ENCODE peak calls at places on chromosomes 12 and 14, in ten cellular contexts. One of them, this sample, is unnamed.

GRCh38 chr12:108734200-108734906 is 3.0 kb upstream of the CORO1C start:
- DNase-seq in astrocyte of the cerebellum: peak
- DNase-seq in stomach: peak
- DNase-seq in brain microvascular endothelial cell: peak
- DNase-seq in mucosa of descending colon: peak
- DNase-seq in endodermal cell: no peak
- DNase-seq in Jurkat, Clone E6-1: no peak
- DNase-seq in ovary: no peak
- DNase-seq in GM12865: peak
- DNase-seq in thoracic aorta: peak
- DNase-seq in this sample: peak

GRCh38 chr12:94187351-94187750 is 39.0 kb downstream of the PLXNC1 start:
- DNase-seq in mucosa of descending colon: no peak
- DNase-seq in ovary: no peak
- DNase-seq in thoracic aorta: no peak
- DNase-seq in endodermal cell: peak
- DNase-seq in astrocyte of the cerebellum: no peak
- DNase-seq in Jurkat, Clone E6-1: no peak
- DNase-seq in stomach: no peak
- DNase-seq in GM12865: no peak
- DNase-seq in brain microvascular endothelial cell: no peak
- DNase-seq in this sample: no peak

GRCh38 chr12:100017056-100017455 is 32.3 kb upstream of the ANKS1B start:
- DNase-seq in brain microvascular endothelial cell: no peak
- DNase-seq in astrocyte of the cerebellum: no peak
- DNase-seq in stomach: no peak
- DNase-seq in ovary: no peak
- DNase-seq in endodermal cell: no peak
- DNase-seq in thoracic aorta: no peak
- DNase-seq in GM12865: no peak
- DNase-seq in Jurkat, Clone E6-1: no peak
- DNase-seq in mucosa of descending colon: no peak
- DNase-seq in this sample: no peak

GRCh38 chr14:96811265-96811664 is 14.1 kb downstream of the VRK1 start:
- DNase-seq in thoracic aorta: no peak
- DNase-seq in Jurkat, Clone E6-1: no peak
- DNase-seq in ovary: no peak
- DNase-seq in endodermal cell: no peak
- DNase-seq in GM12865: no peak
- DNase-seq in brain microvascular endothelial cell: no peak
- DNase-seq in astrocyte of the cerebellum: no peak
- DNase-seq in stomach: no peak
- DNase-seq in mucosa of descending colon: no peak
- DNase-seq in this sample: no peak

GRCh38 chr12:113186666-113187325 is 1.3 kb downstream of the RITA1 start:
- DNase-seq in GM12865: no peak
- DNase-seq in brain microvascular endothelial cell: no peak
- DNase-seq in astrocyte of the cerebellum: no peak
- DNase-seq in thoracic aorta: no peak
- DNase-seq in mucosa of descending colon: peak
- DNase-seq in ovary: no peak
- DNase-seq in endodermal cell: no peak
- DNase-seq in stomach: no peak
- DNase-seq in Jurkat, Clone E6-1: no peak
- DNase-seq in this sample: no peak

GRCh38 chr12:111788178-111788654 is 21.5 kb downstream of the ALDH2 start:
- DNase-seq in thoracic aorta: no peak
- DNase-seq in brain microvascular endothelial cell: no peak
- DNase-seq in mucosa of descending colon: no peak
- DNase-seq in Jurkat, Clone E6-1: no peak
- DNase-seq in endodermal cell: peak
- DNase-seq in astrocyte of the cerebellum: no peak
- DNase-seq in GM12865: peak
- DNase-seq in stomach: peak
- DNase-seq in ovary: no peak
- DNase-seq in this sample: peak

GRCh38 chr14:94770251-94770749 is 387 bp upstream of the GSC start:
- DNase-seq in stomach: no peak
- DNase-seq in endodermal cell: peak
- DNase-seq in brain microvascular endothelial cell: no peak
- DNase-seq in ovary: no peak
- DNase-seq in GM12865: no peak
- DNase-seq in Jurkat, Clone E6-1: no peak
- DNase-seq in thoracic aorta: no peak
- DNase-seq in astrocyte of the cerebellum: no peak
- DNase-seq in mucosa of descending colon: no peak
- DNase-seq in this sample: no peak

GRCh38 chr12:124992874-124993567 is 424 bp upstream of the BRI3BP start:
- DNase-seq in brain microvascular endothelial cell: peak
- DNase-seq in thoracic aorta: no peak
- DNase-seq in endodermal cell: peak
- DNase-seq in ovary: no peak
- DNase-seq in astrocyte of the cerebellum: no peak
- DNase-seq in Jurkat, Clone E6-1: peak
- DNase-seq in stomach: peak
- DNase-seq in mucosa of descending colon: peak
- DNase-seq in GM12865: peak
- DNase-seq in this sample: peak

GRCh38 chr14:75295061-75295461 is 16.4 kb downstream of the FOS start:
- DNase-seq in ovary: peak
- DNase-seq in thoracic aorta: no peak
- DNase-seq in brain microvascular endothelial cell: peak
- DNase-seq in mucosa of descending colon: peak
- DNase-seq in Jurkat, Clone E6-1: no peak
- DNase-seq in GM12865: peak
- DNase-seq in stomach: peak
- DNase-seq in astrocyte of the cerebellum: no peak
- DNase-seq in endodermal cell: peak
- DNase-seq in this sample: peak

GRCh38 chr12:54581412-54581811 is 7.0 kb downstream of the PPP1R1A start:
- DNase-seq in ovary: no peak
- DNase-seq in thoracic aorta: no peak
- DNase-seq in stomach: no peak
- DNase-seq in astrocyte of the cerebellum: no peak
- DNase-seq in GM12865: no peak
- DNase-seq in mucosa of descending colon: no peak
- DNase-seq in endodermal cell: no peak
- DNase-seq in brain microvascular endothelial cell: no peak
- DNase-seq in Jurkat, Clone E6-1: no peak
- DNase-seq in this sample: no peak

GRCh38 chr12:28963554-28963953 is 185.5 kb upstream of the FAR2 start:
- DNase-seq in brain microvascular endothelial cell: no peak
- DNase-seq in mucosa of descending colon: no peak
- DNase-seq in Jurkat, Clone E6-1: peak
- DNase-seq in thoracic aorta: no peak
- DNase-seq in stomach: no peak
- DNase-seq in GM12865: peak
- DNase-seq in ovary: no peak
- DNase-seq in endodermal cell: no peak
- DNase-seq in astrocyte of the cerebellum: no peak
- DNase-seq in this sample: peak

GRCh38 chr12:54421175-54421872 is 2.3 kb upstream of the ITGA5 start:
- DNase-seq in thoracic aorta: peak
- DNase-seq in mucosa of descending colon: no peak
- DNase-seq in stomach: no peak
- DNase-seq in Jurkat, Clone E6-1: no peak
- DNase-seq in brain microvascular endothelial cell: no peak
- DNase-seq in GM12865: no peak
- DNase-seq in astrocyte of the cerebellum: no peak
- DNase-seq in endodermal cell: no peak
- DNase-seq in ovary: peak
- DNase-seq in this sample: no peak

DNA sequence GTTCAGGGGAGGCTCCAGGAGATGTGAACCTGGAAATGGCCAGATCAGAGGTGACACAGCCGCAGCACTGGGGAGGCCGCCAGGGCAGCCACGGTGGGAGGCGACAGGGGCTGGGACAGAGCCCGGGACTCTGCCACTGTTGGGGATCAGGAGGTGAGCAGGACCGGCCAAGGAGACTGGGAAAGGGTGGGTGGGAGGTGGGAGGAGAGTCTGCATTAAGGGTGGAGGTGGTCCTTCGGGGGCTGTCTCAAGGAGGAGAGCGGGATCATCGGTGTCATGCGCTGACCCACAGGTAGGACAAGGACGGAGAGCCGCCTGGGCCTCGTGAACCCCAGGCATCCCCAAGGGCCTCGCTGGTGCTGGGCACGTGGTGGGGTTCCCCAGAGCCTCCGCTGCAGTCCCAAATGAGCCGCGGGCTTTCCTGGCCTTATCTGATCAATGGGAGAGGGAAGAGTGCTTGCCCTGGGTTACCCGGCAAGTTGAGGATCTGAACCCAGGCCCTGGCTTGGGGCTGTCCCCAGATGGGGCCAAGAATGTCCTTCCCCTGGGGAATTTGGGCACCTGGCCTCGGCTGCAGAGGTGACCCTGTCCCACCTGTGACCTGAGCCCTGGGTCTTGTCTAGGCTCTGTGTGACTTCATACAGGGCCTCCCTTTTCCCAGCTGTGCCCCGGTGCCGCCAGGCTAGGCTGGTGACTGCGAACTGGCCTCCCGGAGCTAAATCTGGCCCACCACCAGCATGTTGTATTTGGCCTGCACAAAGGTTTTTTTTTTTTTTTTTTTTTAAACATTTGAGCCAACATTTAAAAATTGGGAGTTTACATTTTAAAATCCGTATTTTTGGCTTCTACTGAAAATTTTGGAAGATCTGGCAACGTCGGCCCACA is 13.2 kb downstream of the BEGAIN start:
- DNase-seq in stomach: no peak
- DNase-seq in mucosa of descending colon: no peak
- DNase-seq in brain microvascular endothelial cell: no peak
- DNase-seq in ovary: no peak
- DNase-seq in Jurkat, Clone E6-1: no peak
- DNase-seq in thoracic aorta: no peak
- DNase-seq in astrocyte of the cerebellum: no peak
- DNase-seq in GM12865: no peak
- DNase-seq in endodermal cell: no peak
- DNase-seq in this sample: no peak
- H3K4me3 ChIP-seq in stomach: no peak
- H3K4me3 ChIP-seq in mucosa of descending colon: no peak
- H3K4me3 ChIP-seq in brain microvascular endothelial cell: no peak
- H3K4me3 ChIP-seq in ovary: no peak
- H3K4me3 ChIP-seq in Jurkat, Clone E6-1: no peak
- H3K4me3 ChIP-seq in thoracic aorta: no peak
- H3K4me3 ChIP-seq in astrocyte of the cerebellum: no peak
- H3K4me3 ChIP-seq in GM12865: no peak
- H3K4me3 ChIP-seq in endodermal cell: no peak
- H3K4me3 ChIP-seq in this sample: no peak

DNA sequence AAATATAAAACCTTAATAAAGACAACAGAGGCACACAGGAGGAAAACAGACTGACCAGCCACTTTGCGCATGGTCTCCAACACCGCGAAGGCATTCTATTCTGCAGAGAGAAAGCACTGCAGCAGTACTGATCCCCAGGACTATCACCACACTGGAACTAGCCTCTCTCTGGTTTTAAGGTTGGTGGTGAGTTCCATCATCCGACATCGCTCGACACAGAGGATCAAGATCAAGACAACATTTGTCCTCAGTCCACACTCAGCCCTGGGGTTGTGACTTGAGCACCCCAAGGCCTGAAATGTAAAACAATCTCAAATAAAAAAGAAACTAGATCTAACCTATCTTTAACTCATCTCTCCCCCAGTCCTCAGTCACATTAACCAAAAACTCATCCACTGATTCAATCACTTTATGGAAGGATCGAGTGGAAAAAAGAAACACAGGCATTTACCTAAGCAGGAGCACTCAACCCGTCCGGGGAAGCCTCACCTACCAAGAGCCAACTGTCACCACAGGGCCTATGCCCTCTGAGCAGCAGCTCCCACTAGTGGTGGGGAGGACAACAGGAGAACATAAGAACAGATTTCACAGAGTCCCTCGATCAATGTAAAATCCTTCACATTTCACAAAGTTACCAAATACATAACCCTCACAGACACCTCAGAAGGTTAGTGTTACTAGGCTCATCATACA is 17.7 kb downstream of the STXBP6 start:
- DNase-seq in thoracic aorta: no peak
- DNase-seq in endodermal cell: peak
- DNase-seq in astrocyte of the cerebellum: no peak
- DNase-seq in GM12865: peak
- DNase-seq in ovary: no peak
- DNase-seq in Jurkat, Clone E6-1: peak
- DNase-seq in mucosa of descending colon: no peak
- DNase-seq in brain microvascular endothelial cell: no peak
- DNase-seq in stomach: no peak
- DNase-seq in this sample: peak
- H3K4me3 ChIP-seq in thoracic aorta: no peak
- H3K4me3 ChIP-seq in endodermal cell: no peak
- H3K4me3 ChIP-seq in astrocyte of the cerebellum: no peak
- H3K4me3 ChIP-seq in GM12865: no peak
- H3K4me3 ChIP-seq in ovary: no peak
- H3K4me3 ChIP-seq in Jurkat, Clone E6-1: peak
- H3K4me3 ChIP-seq in mucosa of descending colon: no peak
- H3K4me3 ChIP-seq in brain microvascular endothelial cell: no peak
- H3K4me3 ChIP-seq in stomach: no peak
- H3K4me3 ChIP-seq in this sample: peak

DNA sequence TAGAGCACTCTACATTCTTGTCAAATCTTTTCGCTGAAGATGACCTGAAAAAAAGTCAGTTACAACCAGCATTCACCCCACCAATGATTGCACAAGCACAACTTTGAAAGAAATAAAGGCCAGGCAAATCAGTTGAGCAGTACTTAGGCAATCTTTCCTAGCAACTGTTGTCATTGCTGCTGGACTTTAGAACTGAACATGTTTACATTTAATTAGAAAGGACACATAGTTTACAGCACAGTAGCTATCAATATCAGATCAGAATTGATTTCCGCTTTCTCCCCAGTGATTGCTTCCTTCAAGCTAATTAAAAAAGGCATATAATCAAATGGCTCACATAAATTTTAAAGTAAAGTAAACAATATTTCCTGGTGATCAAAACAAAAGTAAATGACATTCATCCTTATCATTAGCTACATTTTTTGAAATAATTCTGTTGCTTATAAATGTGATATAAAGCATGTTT is 128.4 kb downstream of the FOXA1 start:
- DNase-seq in Jurkat, Clone E6-1: no peak
- DNase-seq in astrocyte of the cerebellum: no peak
- DNase-seq in GM12865: no peak
- DNase-seq in ovary: no peak
- DNase-seq in stomach: no peak
- DNase-seq in endodermal cell: no peak
- DNase-seq in brain microvascular endothelial cell: no peak
- DNase-seq in thoracic aorta: no peak
- DNase-seq in mucosa of descending colon: no peak
- DNase-seq in this sample: peak
- H3K4me3 ChIP-seq in Jurkat, Clone E6-1: no peak
- H3K4me3 ChIP-seq in astrocyte of the cerebellum: no peak
- H3K4me3 ChIP-seq in GM12865: no peak
- H3K4me3 ChIP-seq in ovary: no peak
- H3K4me3 ChIP-seq in stomach: no peak
- H3K4me3 ChIP-seq in endodermal cell: peak
- H3K4me3 ChIP-seq in brain microvascular endothelial cell: no peak
- H3K4me3 ChIP-seq in thoracic aorta: no peak
- H3K4me3 ChIP-seq in mucosa of descending colon: no peak
- H3K4me3 ChIP-seq in this sample: no peak

DNA sequence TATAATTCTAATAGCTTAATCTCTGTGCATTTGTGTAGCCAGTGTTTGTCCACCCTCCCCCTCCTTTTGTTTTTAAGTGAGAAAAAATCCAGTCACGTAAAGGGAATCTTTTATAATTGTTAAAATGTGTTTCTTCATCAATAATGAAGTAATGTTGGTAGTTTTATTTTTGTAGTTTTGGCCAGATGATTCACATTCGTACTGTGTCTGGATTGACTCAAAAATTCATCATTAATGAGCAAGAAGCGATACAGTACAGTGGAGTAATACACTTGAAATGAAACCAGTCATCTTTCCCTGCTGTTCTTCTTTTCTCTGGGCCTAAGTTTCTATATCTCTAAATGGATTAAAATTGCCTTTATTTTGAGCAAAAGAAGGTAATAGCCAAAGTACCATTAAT is 86.5 kb downstream of the SRGAP1 start:
- DNase-seq in brain microvascular endothelial cell: no peak
- DNase-seq in mucosa of descending colon: no peak
- DNase-seq in thoracic aorta: no peak
- DNase-seq in stomach: no peak
- DNase-seq in astrocyte of the cerebellum: no peak
- DNase-seq in ovary: no peak
- DNase-seq in Jurkat, Clone E6-1: no peak
- DNase-seq in endodermal cell: no peak
- DNase-seq in GM12865: no peak
- DNase-seq in this sample: no peak
- H3K4me3 ChIP-seq in brain microvascular endothelial cell: no peak
- H3K4me3 ChIP-seq in mucosa of descending colon: no peak
- H3K4me3 ChIP-seq in thoracic aorta: no peak
- H3K4me3 ChIP-seq in stomach: no peak
- H3K4me3 ChIP-seq in astrocyte of the cerebellum: no peak
- H3K4me3 ChIP-seq in ovary: no peak
- H3K4me3 ChIP-seq in Jurkat, Clone E6-1: no peak
- H3K4me3 ChIP-seq in endodermal cell: no peak
- H3K4me3 ChIP-seq in GM12865: no peak
- H3K4me3 ChIP-seq in this sample: no peak

This sample was measured in Caco-2.